ENCODE peak calls at places on chromosomes 5 and 9, in nine cellular contexts. One of them, this sample, is unnamed.

GRCh38 chr5:134446938-134447337 is 35.3 kb upstream of the CDKN2AIPNL start:
- DNase-seq in breast epithelium: no peak
- DNase-seq in foreskin fibroblast: no peak
- DNase-seq in HepG2: no peak
- DNase-seq in WTC11: no peak
- DNase-seq in esophagus squamous epithelium: no peak
- DNase-seq in left lung: no peak
- DNase-seq in activated CD8-positive, alpha-beta T cell treated with anti-CD3 and anti-CD28 coated beads for 36 hours: no peak
- DNase-seq in cardiac muscle cell: no peak
- DNase-seq in this sample: no peak

GRCh38 chr9:5644522-5644921 is 15.6 kb downstream of the RIC1 start:
- DNase-seq in activated CD8-positive, alpha-beta T cell treated with anti-CD3 and anti-CD28 coated beads for 36 hours: no peak
- DNase-seq in esophagus squamous epithelium: no peak
- DNase-seq in breast epithelium: no peak
- DNase-seq in foreskin fibroblast: no peak
- DNase-seq in cardiac muscle cell: no peak
- DNase-seq in HepG2: no peak
- DNase-seq in left lung: no peak
- DNase-seq in WTC11: no peak
- DNase-seq in this sample: no peak

GRCh38 chr5:163758283-163758711 is 252.9 kb downstream of the MAT2B start:
- DNase-seq in HepG2: no peak
- DNase-seq in foreskin fibroblast: peak
- DNase-seq in left lung: no peak
- DNase-seq in breast epithelium: no peak
- DNase-seq in cardiac muscle cell: no peak
- DNase-seq in esophagus squamous epithelium: no peak
- DNase-seq in WTC11: no peak
- DNase-seq in activated CD8-positive, alpha-beta T cell treated with anti-CD3 and anti-CD28 coated beads for 36 hours: no peak
- DNase-seq in this sample: no peak

GRCh38 chr5:154189256-154189818 is 1.2 kb upstream of the GALNT10 start:
- DNase-seq in esophagus squamous epithelium: no peak
- DNase-seq in breast epithelium: no peak
- DNase-seq in activated CD8-positive, alpha-beta T cell treated with anti-CD3 and anti-CD28 coated beads for 36 hours: no peak
- DNase-seq in left lung: peak
- DNase-seq in cardiac muscle cell: peak
- DNase-seq in WTC11: no peak
- DNase-seq in HepG2: no peak
- DNase-seq in foreskin fibroblast: peak
- DNase-seq in this sample: no peak

GRCh38 chr5:90446961-90447360 is 27.6 kb downstream of the MBLAC2 start:
- DNase-seq in breast epithelium: no peak
- DNase-seq in left lung: no peak
- DNase-seq in HepG2: no peak
- DNase-seq in activated CD8-positive, alpha-beta T cell treated with anti-CD3 and anti-CD28 coated beads for 36 hours: no peak
- DNase-seq in WTC11: no peak
- DNase-seq in foreskin fibroblast: peak
- DNase-seq in cardiac muscle cell: no peak
- DNase-seq in esophagus squamous epithelium: no peak
- DNase-seq in this sample: no peak

GRCh38 chr9:90322296-90322695 is 320.3 kb downstream of the DIRAS2 start:
- DNase-seq in esophagus squamous epithelium: no peak
- DNase-seq in foreskin fibroblast: no peak
- DNase-seq in activated CD8-positive, alpha-beta T cell treated with anti-CD3 and anti-CD28 coated beads for 36 hours: no peak
- DNase-seq in WTC11: no peak
- DNase-seq in breast epithelium: no peak
- DNase-seq in cardiac muscle cell: no peak
- DNase-seq in left lung: no peak
- DNase-seq in HepG2: no peak
- DNase-seq in this sample: no peak

GRCh38 chr9:962023-962422 is 14.4 kb upstream of the DMRT3 start:
- DNase-seq in breast epithelium: no peak
- DNase-seq in esophagus squamous epithelium: no peak
- DNase-seq in HepG2: no peak
- DNase-seq in WTC11: no peak
- DNase-seq in activated CD8-positive, alpha-beta T cell treated with anti-CD3 and anti-CD28 coated beads for 36 hours: no peak
- DNase-seq in foreskin fibroblast: no peak
- DNase-seq in left lung: no peak
- DNase-seq in cardiac muscle cell: no peak
- DNase-seq in this sample: no peak

GRCh38 chr9:77305622-77306365 is 128.5 kb downstream of the VPS13A start:
- DNase-seq in left lung: no peak
- DNase-seq in activated CD8-positive, alpha-beta T cell treated with anti-CD3 and anti-CD28 coated beads for 36 hours: no peak
- DNase-seq in WTC11: no peak
- DNase-seq in cardiac muscle cell: no peak
- DNase-seq in esophagus squamous epithelium: no peak
- DNase-seq in breast epithelium: no peak
- DNase-seq in foreskin fibroblast: peak
- DNase-seq in HepG2: no peak
- DNase-seq in this sample: no peak

GRCh38 chr5:135135530-135136201 is 101.6 kb upstream of the PITX1 start:
- DNase-seq in left lung: no peak
- DNase-seq in esophagus squamous epithelium: no peak
- DNase-seq in WTC11: no peak
- DNase-seq in HepG2: no peak
- DNase-seq in cardiac muscle cell: no peak
- DNase-seq in activated CD8-positive, alpha-beta T cell treated with anti-CD3 and anti-CD28 coated beads for 36 hours: no peak
- DNase-seq in foreskin fibroblast: peak
- DNase-seq in breast epithelium: no peak
- DNase-seq in this sample: peak

GRCh38 chr9:38017149-38017884 is 51.7 kb downstream of the SHB start:
- DNase-seq in WTC11: peak
- DNase-seq in breast epithelium: peak
- DNase-seq in HepG2: no peak
- DNase-seq in left lung: no peak
- DNase-seq in esophagus squamous epithelium: no peak
- DNase-seq in foreskin fibroblast: peak
- DNase-seq in activated CD8-positive, alpha-beta T cell treated with anti-CD3 and anti-CD28 coated beads for 36 hours: no peak
- DNase-seq in cardiac muscle cell: peak
- DNase-seq in this sample: no peak

GRCh38 chr5:141902416-141902815 is 21.3 kb upstream of the DELE1 start:
- DNase-seq in activated CD8-positive, alpha-beta T cell treated with anti-CD3 and anti-CD28 coated beads for 36 hours: no peak
- DNase-seq in esophagus squamous epithelium: no peak
- DNase-seq in WTC11: no peak
- DNase-seq in left lung: no peak
- DNase-seq in HepG2: no peak
- DNase-seq in cardiac muscle cell: no peak
- DNase-seq in foreskin fibroblast: no peak
- DNase-seq in breast epithelium: no peak
- DNase-seq in this sample: no peak

GRCh38 chr9:84785766-84786547 is 116.4 kb downstream of the NTRK2 start:
- DNase-seq in HepG2: no peak
- DNase-seq in left lung: no peak
- DNase-seq in cardiac muscle cell: no peak
- DNase-seq in WTC11: no peak
- DNase-seq in activated CD8-positive, alpha-beta T cell treated with anti-CD3 and anti-CD28 coated beads for 36 hours: no peak
- DNase-seq in esophagus squamous epithelium: no peak
- DNase-seq in foreskin fibroblast: no peak
- DNase-seq in breast epithelium: no peak
- DNase-seq in this sample: no peak

GRCh38 chr9:14306672-14307646 is 7.0 kb downstream of the NFIB start:
- DNase-seq in HepG2: no peak
- DNase-seq in cardiac muscle cell: no peak
- DNase-seq in left lung: no peak
- DNase-seq in breast epithelium: no peak
- DNase-seq in esophagus squamous epithelium: no peak
- DNase-seq in WTC11: no peak
- DNase-seq in activated CD8-positive, alpha-beta T cell treated with anti-CD3 and anti-CD28 coated beads for 36 hours: no peak
- DNase-seq in foreskin fibroblast: no peak
- DNase-seq in this sample: no peak

GRCh38 chr5:1480217-1480616 is 35.0 kb upstream of the SLC6A3 start:
- DNase-seq in WTC11: no peak
- DNase-seq in HepG2: no peak
- DNase-seq in esophagus squamous epithelium: peak
- DNase-seq in breast epithelium: no peak
- DNase-seq in foreskin fibroblast: no peak
- DNase-seq in activated CD8-positive, alpha-beta T cell treated with anti-CD3 and anti-CD28 coated beads for 36 hours: no peak
- DNase-seq in left lung: peak
- DNase-seq in cardiac muscle cell: no peak
- DNase-seq in this sample: peak

DNA sequence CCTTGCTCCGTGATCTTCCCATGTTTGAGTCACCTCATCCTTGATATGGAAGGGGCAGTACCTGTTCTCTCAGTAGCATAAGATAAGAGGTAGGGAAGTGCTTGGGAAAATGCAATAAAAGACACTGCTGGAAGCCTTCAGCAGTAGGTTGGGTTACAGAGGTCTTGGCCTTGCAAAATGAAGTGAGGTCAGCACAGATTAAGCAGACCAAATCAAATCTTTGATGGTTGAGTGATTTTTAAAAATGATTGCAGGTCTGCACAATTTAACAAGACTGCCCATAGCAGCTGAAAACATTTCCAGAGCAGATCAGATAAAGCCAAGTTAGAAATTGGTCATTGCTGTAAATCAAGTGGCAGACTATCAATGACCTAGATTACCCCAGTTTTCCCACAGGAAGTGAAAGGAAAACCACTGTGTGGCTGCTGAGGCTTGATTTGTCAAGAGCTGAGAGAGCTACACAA is 32.9 kb downstream of the PALM2AKAP2 start:
- DNase-seq in activated CD8-positive, alpha-beta T cell treated with anti-CD3 and anti-CD28 coated beads for 36 hours: no peak
- DNase-seq in cardiac muscle cell: no peak
- DNase-seq in breast epithelium: no peak
- DNase-seq in left lung: no peak
- DNase-seq in foreskin fibroblast: no peak
- DNase-seq in WTC11: no peak
- DNase-seq in esophagus squamous epithelium: no peak
- DNase-seq in HepG2: no peak
- DNase-seq in this sample: no peak
- TF ChIP-seq CTCF in activated CD8-positive, alpha-beta T cell treated with anti-CD3 and anti-CD28 coated beads for 36 hours: no peak
- TF ChIP-seq CTCF in cardiac muscle cell: no peak
- TF ChIP-seq CTCF in breast epithelium: no peak
- TF ChIP-seq CTCF in left lung: no peak
- TF ChIP-seq CTCF in foreskin fibroblast: no peak
- TF ChIP-seq CTCF in WTC11: no peak
- TF ChIP-seq CTCF in esophagus squamous epithelium: no peak
- TF ChIP-seq CTCF in HepG2: no peak
- TF ChIP-seq CTCF in this sample: no peak

GRCh38 chr5:131810510-131811249 is 13.9 kb upstream of the FNIP1 start:
- DNase-seq in HepG2: peak
- DNase-seq in esophagus squamous epithelium: no peak
- DNase-seq in left lung: no peak
- DNase-seq in breast epithelium: no peak
- DNase-seq in activated CD8-positive, alpha-beta T cell treated with anti-CD3 and anti-CD28 coated beads for 36 hours: peak
- DNase-seq in WTC11: peak
- DNase-seq in cardiac muscle cell: peak
- DNase-seq in foreskin fibroblast: peak
- DNase-seq in this sample: no peak
- TF ChIP-seq CTCF in HepG2: peak
- TF ChIP-seq CTCF in esophagus squamous epithelium: no peak
- TF ChIP-seq CTCF in left lung: no peak
- TF ChIP-seq CTCF in breast epithelium: no peak
- TF ChIP-seq CTCF in activated CD8-positive, alpha-beta T cell treated with anti-CD3 and anti-CD28 coated beads for 36 hours: peak
- TF ChIP-seq CTCF in WTC11: no peak
- TF ChIP-seq CTCF in cardiac muscle cell: peak
- TF ChIP-seq CTCF in foreskin fibroblast: peak
- TF ChIP-seq CTCF in this sample: peak

GRCh38 chr5:74640450-74641013 is at the start of gene ENC1:
- DNase-seq in foreskin fibroblast: peak
- DNase-seq in esophagus squamous epithelium: peak
- DNase-seq in WTC11: peak
- DNase-seq in HepG2: peak
- DNase-seq in breast epithelium: peak
- DNase-seq in activated CD8-positive, alpha-beta T cell treated with anti-CD3 and anti-CD28 coated beads for 36 hours: peak
- DNase-seq in left lung: peak
- DNase-seq in cardiac muscle cell: peak
- DNase-seq in this sample: peak
- TF ChIP-seq CTCF in foreskin fibroblast: peak
- TF ChIP-seq CTCF in esophagus squamous epithelium: peak
- TF ChIP-seq CTCF in WTC11: no peak
- TF ChIP-seq CTCF in HepG2: peak
- TF ChIP-seq CTCF in breast epithelium: peak
- TF ChIP-seq CTCF in activated CD8-positive, alpha-beta T cell treated with anti-CD3 and anti-CD28 coated beads for 36 hours: peak
- TF ChIP-seq CTCF in left lung: peak
- TF ChIP-seq CTCF in cardiac muscle cell: peak
- TF ChIP-seq CTCF in this sample: peak

GRCh38 chr5:123813937-123814624 is 302.1 kb downstream of the CSNK1G3 start:
- DNase-seq in foreskin fibroblast: peak
- DNase-seq in esophagus squamous epithelium: no peak
- DNase-seq in WTC11: no peak
- DNase-seq in activated CD8-positive, alpha-beta T cell treated with anti-CD3 and anti-CD28 coated beads for 36 hours: no peak
- DNase-seq in cardiac muscle cell: peak
- DNase-seq in HepG2: no peak
- DNase-seq in left lung: no peak
- DNase-seq in breast epithelium: no peak
- DNase-seq in this sample: no peak
- TF ChIP-seq CTCF in foreskin fibroblast: no peak
- TF ChIP-seq CTCF in esophagus squamous epithelium: no peak
- TF ChIP-seq CTCF in WTC11: no peak
- TF ChIP-seq CTCF in activated CD8-positive, alpha-beta T cell treated with anti-CD3 and anti-CD28 coated beads for 36 hours: no peak
- TF ChIP-seq CTCF in cardiac muscle cell: no peak
- TF ChIP-seq CTCF in HepG2: no peak
- TF ChIP-seq CTCF in left lung: no peak
- TF ChIP-seq CTCF in breast epithelium: no peak
- TF ChIP-seq CTCF in this sample: no peak

DNA sequence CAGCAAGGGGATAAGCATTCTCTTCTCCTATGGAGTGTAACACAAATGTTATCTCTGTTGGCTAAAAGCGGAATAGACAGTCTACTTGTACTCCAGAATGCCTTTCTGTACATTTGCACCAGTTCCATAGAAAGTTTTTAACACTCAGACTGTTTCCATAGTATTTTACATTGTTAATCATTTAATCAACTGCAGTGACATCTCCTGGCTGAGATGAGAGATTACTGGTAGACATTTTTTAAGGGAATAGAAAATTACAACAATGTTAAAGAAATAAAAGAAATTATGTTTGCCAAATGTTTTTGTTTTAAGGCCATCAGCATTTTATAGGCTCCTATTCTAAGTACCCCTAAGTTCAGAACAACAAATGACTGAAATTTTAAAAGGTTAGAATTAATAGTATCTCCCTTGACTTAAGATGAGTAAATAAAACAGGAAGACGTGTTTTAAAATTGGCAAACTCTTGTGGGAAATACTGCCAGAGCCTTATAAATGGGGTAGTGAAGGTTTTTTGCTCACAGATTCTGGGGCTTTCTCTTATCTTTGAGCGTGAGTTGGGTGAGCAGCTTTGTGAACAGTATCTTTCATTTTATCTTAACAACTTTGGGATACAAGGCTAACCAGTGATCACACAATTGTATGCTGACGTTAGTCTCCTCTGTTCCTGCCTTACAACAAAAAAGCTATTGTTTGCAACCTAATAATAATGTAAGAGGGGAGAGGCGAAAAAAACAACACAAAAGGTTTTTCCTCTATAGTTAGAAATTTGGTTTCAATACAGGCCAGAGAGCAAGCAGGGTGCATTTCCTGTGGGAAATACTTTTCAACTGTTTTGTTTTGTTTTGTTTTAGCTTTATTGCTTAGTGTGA is 294.4 kb downstream of the FBXL7 start:
- DNase-seq in HepG2: no peak
- DNase-seq in cardiac muscle cell: no peak
- DNase-seq in breast epithelium: no peak
- DNase-seq in esophagus squamous epithelium: no peak
- DNase-seq in left lung: no peak
- DNase-seq in activated CD8-positive, alpha-beta T cell treated with anti-CD3 and anti-CD28 coated beads for 36 hours: no peak
- DNase-seq in foreskin fibroblast: peak
- DNase-seq in WTC11: no peak
- DNase-seq in this sample: no peak
- TF ChIP-seq CTCF in HepG2: no peak
- TF ChIP-seq CTCF in cardiac muscle cell: peak
- TF ChIP-seq CTCF in breast epithelium: no peak
- TF ChIP-seq CTCF in esophagus squamous epithelium: peak
- TF ChIP-seq CTCF in left lung: no peak
- TF ChIP-seq CTCF in activated CD8-positive, alpha-beta T cell treated with anti-CD3 and anti-CD28 coated beads for 36 hours: no peak
- TF ChIP-seq CTCF in foreskin fibroblast: peak
- TF ChIP-seq CTCF in WTC11: no peak
- TF ChIP-seq CTCF in this sample: no peak

This sample was measured in CD14-positive monocyte.